ENCODE peak calls at places on chromosomes 1 and 21, in seven cellular contexts. M is tibial nerve, F is Panc1, C is PC-3, O is colonic mucosa, Y is GM23248, P is adipocyte. U is an unnamed sample. For H3K4me1 and H3K27me3, the result is how much of the 10 kb centered on the place peaks cover.

GRCh38 chr1:208203127-208203847 is 40.9 kb downstream of the PLXNA2 start:
- DNase-seq in M (peak), F (no peak), C (peak), O (peak), Y (peak), P (peak), U (peak)

GRCh38 chr1:77762072-77762476 is 2.4 kb upstream of the USP33 start:
- DNase-seq in M (no peak), F (no peak), C (peak), O (no peak), Y (peak), P (peak), U (peak)

GRCh38 chr1:19764848-19765247 is 34.9 kb downstream of the TMCO4 start:
- DNase-seq in M (no peak), F (no peak), C (no peak), O (no peak), Y (peak), P (no peak), U (peak)

GRCh38 chr21:43325968-43326367 is 101.0 kb downstream of the SIK1 start:
- DNase-seq in M (no peak), F (no peak), C (no peak), O (no peak), Y (no peak), P (no peak), U (no peak)

GRCh38 chr1:160954158-160955104 is at the start of gene ITLN2:
- DNase-seq in M (no peak), F (peak), C (peak), O (peak), Y (peak), P (no peak), U (peak)

GRCh38 chr1:87084247-87084836 is 169.9 kb downstream of the HS2ST1 start:
- DNase-seq in M (no peak), F (no peak), C (peak), O (no peak), Y (peak), P (peak), U (peak)

GRCh38 chr1:245863566-245864184 is 643.4 kb downstream of the SMYD3 start:
- DNase-seq in M (no peak), F (no peak), C (no peak), O (no peak), Y (no peak), P (no peak), U (no peak)

GRCh38 chr1:16067127-16067768 is 6.2 kb downstream of the FAM131C start:
- DNase-seq in M (no peak), F (no peak), C (no peak), O (peak), Y (no peak), P (no peak), U (peak)

GRCh38 chr1:17856496-17857108 is 101.5 kb downstream of the ACTL8 start:
- DNase-seq in M (no peak), F (no peak), C (no peak), O (no peak), Y (no peak), P (no peak), U (no peak)

GRCh38 chr1:77956464-77956863 is 22.4 kb downstream of the FUBP1 start:
- DNase-seq in M (no peak), F (no peak), C (no peak), O (no peak), Y (no peak), P (no peak), U (no peak)

GRCh38 chr1:213070399-213070798 is 19.4 kb downstream of the RPS6KC1 start:
- DNase-seq in M (no peak), F (no peak), C (peak), O (no peak), Y (peak), P (peak), U (peak)

GRCh38 chr1:17509320-17509719 is 30.2 kb upstream of the ARHGEF10L start:
- DNase-seq in M (no peak), F (no peak), C (no peak), O (no peak), Y (no peak), P (no peak), U (no peak)

GRCh38 chr1:98276514-98276913 is 355.7 kb upstream of the DPYD start:
- DNase-seq in M (no peak), F (no peak), C (peak), O (no peak), Y (no peak), P (no peak), U (no peak)

GRCh38 chr1:41328011-41328615 is 33.1 kb upstream of the FOXO6 start:
- DNase-seq in M (no peak), F (no peak), C (no peak), O (no peak), Y (no peak), P (no peak), U (no peak)

GRCh38 chr21:39313042-39313456 is 383 bp downstream of the BRWD1 start:
- DNase-seq in M (peak), F (no peak), C (no peak), O (peak), Y (no peak), P (no peak), U (no peak)

GRCh38 chr1:8727809-8728213 is 89.6 kb downstream of the RERE start:
- DNase-seq in M (no peak), F (no peak), C (no peak), O (no peak), Y (peak), P (no peak), U (no peak)

GRCh38 chr1:31625561-31626272 is 8.2 kb downstream of the HCRTR1 start:
- DNase-seq in M (no peak), F (no peak), C (no peak), O (no peak), Y (peak), P (peak), U (no peak)

GRCh38 chr1:214678386-214678785 is 75.4 kb downstream of the CENPF start:
- DNase-seq in M (no peak), F (no peak), C (peak), O (peak), Y (no peak), P (no peak), U (peak)

GRCh38 chr1:62082456-62083363 is 111.9 kb upstream of the L1TD1 start:
- DNase-seq in M (peak), F (peak), C (peak), O (peak), Y (peak), P (peak), U (peak)

GRCh38 chr1:171841050-171841910 is at the start of gene DNM3:
- DNase-seq in M (peak), F (no peak), C (no peak), O (peak), Y (peak), P (peak), U (peak)

GRCh38 chr21:34845521-34846213 is 176.9 kb downstream of the CLIC6 start:
- DNase-seq in M (no peak), F (peak), C (peak), O (peak), Y (peak), P (peak), U (peak)

GRCh38 chr1:184757891-184758290 is 3.2 kb upstream of the EDEM3 start:
- DNase-seq in M (no peak), F (no peak), C (no peak), O (no peak), Y (no peak), P (no peak), U (no peak)

GRCh38 chr1:83064589-83065242 is 934.2 kb downstream of the TTLL7 start:
- DNase-seq in M (no peak), F (no peak), C (no peak), O (no peak), Y (no peak), P (peak), U (no peak)

GRCh38 chr1:85464497-85465098 is 361 bp downstream of the DDAH1 start:
- DNase-seq in M (peak), F (no peak), C (peak), O (peak), Y (peak), P (peak), U (peak)

GRCh38 chr1:36160388-36160948 is 4.5 kb downstream of the MAP7D1 start:
- DNase-seq in M (no peak), F (no peak), C (no peak), O (no peak), Y (no peak), P (no peak), U (no peak)

GRCh38 chr1:43979261-43979527 is 184 bp downstream of the B4GALT2 start:
- DNase-seq in M (no peak), F (no peak), C (no peak), O (no peak), Y (no peak), P (no peak), U (no peak)

GRCh38 chr1:197614916-197615692 is 160.2 kb downstream of the DENND1B start:
- DNase-seq in M (peak), F (no peak), C (peak), O (peak), Y (peak), P (peak), U (peak)

GRCh38 chr1:31573261-31573660 is 3.1 kb upstream of the TINAGL1 start:
- DNase-seq in M (no peak), F (no peak), C (no peak), O (peak), Y (no peak), P (no peak), U (no peak)

GRCh38 chr1:181061891-181062777 is 26.4 kb upstream of the IER5 start:
- DNase-seq in M (peak), F (no peak), C (no peak), O (no peak), Y (peak), P (no peak), U (no peak)

GRCh38 chr1:90959352-90960206 is 62.3 kb downstream of the ZNF644 start:
- DNase-seq in M (no peak), F (peak), C (peak), O (no peak), Y (peak), P (peak), U (no peak)

GRCh38 chr1:36447450-36447849 is 2.8 kb downstream of the OSCP1 start:
- DNase-seq in M (no peak), F (no peak), C (no peak), O (no peak), Y (no peak), P (no peak), U (no peak)

GRCh38 chr1:193960040-193960439 is 773.6 kb upstream of the B3GALT2 start:
- DNase-seq in M (no peak), F (no peak), C (no peak), O (no peak), Y (no peak), P (no peak), U (no peak)

GRCh38 chr1:2229921-2230700 is 2.0 kb downstream of the SKI start:
- DNase-seq in M (no peak), F (no peak), C (peak), O (peak), Y (peak), P (peak), U (peak)

GRCh38 chr1:49052102-49052501 is 275.4 kb upstream of the BEND5 start:
- DNase-seq in M (no peak), F (no peak), C (no peak), O (no peak), Y (no peak), P (no peak), U (no peak)

GRCh38 chr1:238647877-238648276 is 738.5 kb upstream of the CHRM3 start:
- DNase-seq in M (no peak), F (no peak), C (peak), O (no peak), Y (peak), P (peak), U (no peak)

GRCh38 chr1:199081739-199082138 is 442.9 kb downstream of the PTPRC start:
- DNase-seq in M (no peak), F (no peak), C (no peak), O (no peak), Y (no peak), P (no peak), U (no peak)

GRCh38 chr1:39995973-39996393 is 41.0 kb downstream of the MFSD2A start:
- DNase-seq in M (no peak), F (no peak), C (no peak), O (no peak), Y (no peak), P (no peak), U (peak)

GRCh38 chr1:73033637-73034036 is 751.3 kb upstream of the NEGR1 start:
- DNase-seq in M (no peak), F (no peak), C (no peak), O (no peak), Y (no peak), P (no peak), U (no peak)

GRCh38 chr21:39096754-39097153 is 86.5 kb downstream of the PSMG1 start:
- DNase-seq in M (no peak), F (no peak), C (no peak), O (no peak), Y (no peak), P (no peak), U (no peak)

GRCh38 chr1:99663501-99663900 is 17.6 kb downstream of the PALMD start:
- DNase-seq in M (no peak), F (no peak), C (no peak), O (no peak), Y (no peak), P (no peak), U (no peak)

GRCh38 chr1:99665212-99665611 is 19.3 kb downstream of the PALMD start:
- DNase-seq in M (no peak), F (no peak), C (no peak), O (no peak), Y (no peak), P (no peak), U (no peak)

GRCh38 chr1:99660496-99660895 is 14.6 kb downstream of the PALMD start:
- DNase-seq in M (no peak), F (no peak), C (no peak), O (no peak), Y (no peak), P (peak), U (no peak)

GRCh38 chr1:99661780-99662179 is 15.9 kb downstream of the PALMD start:
- DNase-seq in M (no peak), F (no peak), C (no peak), O (no peak), Y (peak), P (peak), U (no peak)

DNA sequence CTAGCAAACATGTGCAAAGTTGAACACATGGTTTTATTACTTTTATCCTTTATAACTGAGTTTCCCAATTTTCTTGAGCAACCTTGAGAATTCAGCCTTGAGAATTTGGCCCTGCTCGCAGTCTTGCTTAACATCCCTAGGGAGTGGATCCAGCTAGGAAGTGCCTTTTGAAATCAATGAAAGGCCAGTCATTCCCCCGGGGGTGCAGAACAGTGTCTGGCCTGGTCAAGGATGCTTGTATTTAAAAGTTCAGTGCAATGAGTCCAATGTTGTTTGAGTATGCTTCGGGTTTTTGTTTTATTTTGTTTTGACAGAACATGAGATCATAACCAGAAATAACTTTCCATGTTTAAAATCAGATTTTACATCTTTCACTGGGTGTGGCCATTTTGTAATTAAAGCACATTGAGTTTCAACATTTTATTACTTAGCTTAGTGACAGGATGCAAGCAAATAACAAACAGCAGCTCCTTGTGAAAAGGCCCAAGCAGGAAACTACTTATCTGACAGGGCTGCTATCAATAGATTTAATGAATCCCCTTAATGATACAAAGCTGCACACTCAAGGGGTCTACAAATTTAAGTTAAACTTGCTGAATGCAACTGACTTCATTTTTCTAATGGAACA is 16.8 kb downstream of the PALMD start:
- DNase-seq in M (peak), F (no peak), C (peak), O (peak), Y (peak), P (peak), U (peak)
- H3K4me1 ChIP-seq in M (under half), F (under half), C (under half), O (under half), Y (under half), P (half or more), U (under half)

GRCh38 chr1:58799650-58800049 is 15.8 kb upstream of the JUN start:
- DNase-seq in M (no peak), F (no peak), C (no peak), O (no peak), Y (no peak), P (no peak), U (no peak)
- H3K27me3 ChIP-seq in M (under half), F (under half), C (under half), O (under half), Y (under half), P (under half), U (under half)

GRCh38 chr21:45430521-45431501 is 25.8 kb downstream of the COL18A1 start:
- DNase-seq in M (no peak), F (no peak), C (no peak), O (no peak), Y (no peak), P (peak), U (no peak)

GRCh38 chr21:45427331-45428271 is 22.6 kb downstream of the COL18A1 start:
- DNase-seq in M (no peak), F (peak), C (peak), O (no peak), Y (peak), P (peak), U (no peak)

GRCh38 chr21:45429221-45430164 is 24.5 kb downstream of the COL18A1 start:
- DNase-seq in M (no peak), F (no peak), C (no peak), O (no peak), Y (no peak), P (no peak), U (no peak)

GRCh38 chr21:45424854-45425795 is 20.2 kb downstream of the COL18A1 start:
- DNase-seq in M (no peak), F (no peak), C (no peak), O (no peak), Y (no peak), P (no peak), U (no peak)

DNA sequence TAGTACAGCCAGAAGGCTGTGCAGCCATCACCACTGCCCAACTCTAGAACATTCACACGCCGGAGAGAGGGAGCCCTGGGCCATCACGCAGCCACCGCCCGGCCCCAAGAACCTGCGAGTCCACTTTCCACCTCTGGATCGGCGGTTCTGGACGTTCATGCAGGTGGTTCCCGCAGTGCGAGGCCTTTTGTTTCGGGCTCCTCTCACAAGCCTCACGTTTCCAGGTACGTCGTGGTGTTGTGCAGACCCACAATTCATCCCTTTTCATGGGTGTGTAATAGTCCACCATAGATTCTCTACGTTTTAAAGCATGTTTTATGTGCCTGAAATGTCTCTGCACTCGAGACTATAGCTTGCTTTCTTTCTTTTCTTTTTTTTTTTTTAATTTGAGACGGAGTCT is 23.6 kb downstream of the COL18A1 start:
- DNase-seq in M (no peak), F (no peak), C (no peak), O (no peak), Y (no peak), P (no peak), U (no peak)
- H3K4me1 ChIP-seq in M (under half), F (half or more), C (under half), O (under half), Y (under half), P (under half), U (under half)

DNA sequence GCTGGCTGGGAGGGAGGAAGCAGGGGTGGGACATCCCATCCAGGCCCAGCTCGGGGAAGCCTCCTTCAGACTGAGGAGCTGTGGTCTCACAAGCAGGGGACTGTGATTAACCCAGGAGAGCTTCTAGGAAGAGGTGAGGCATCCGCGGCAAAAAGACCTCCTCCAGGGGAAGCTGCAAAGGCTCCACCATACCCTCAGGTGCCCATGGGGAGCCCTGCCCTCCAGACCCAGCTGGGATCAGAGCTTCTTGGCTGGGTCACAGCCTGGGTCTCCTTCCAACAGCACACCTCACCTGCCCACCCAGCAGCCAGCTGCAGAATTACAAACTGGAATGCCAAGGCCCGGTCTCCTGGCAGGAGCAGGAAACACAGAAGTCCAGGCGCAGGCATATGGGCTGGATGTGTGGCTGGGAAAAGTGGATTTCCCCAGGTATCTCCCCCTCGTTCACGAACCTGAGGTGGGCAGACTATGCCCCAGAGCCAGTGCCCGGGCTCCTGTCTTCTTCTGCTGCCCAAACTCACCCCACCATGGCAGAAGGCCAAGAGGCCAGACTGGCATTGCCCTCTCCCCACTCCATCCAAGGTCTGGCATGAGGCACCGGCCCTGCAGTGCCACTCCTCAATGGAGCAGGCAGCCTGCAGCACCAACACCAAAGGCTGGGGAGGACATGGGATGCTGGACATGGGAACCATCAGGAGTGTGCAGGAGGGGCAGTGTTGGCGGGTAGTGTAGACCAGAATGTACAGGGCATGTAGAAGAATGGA is 15.4 kb upstream of the ARF1 start:
- DNase-seq in M (no peak), F (no peak), C (no peak), O (no peak), Y (no peak), P (no peak), U (no peak)
- H3K27me3 ChIP-seq in M (half or more), F (under half), C (under half), O (under half), Y (under half), P (half or more), U (under half)

GRCh38 chr1:26119892-26120608 is 8.4 kb downstream of the PDIK1L start:
- DNase-seq in M (no peak), F (no peak), C (no peak), O (no peak), Y (no peak), P (no peak), U (no peak)
- H3K4me1 ChIP-seq in M (under half), F (under half), C (under half), O (under half), Y (under half), P (under half), U (under half)

GRCh38 chr1:38815903-38816627 is 43.5 kb downstream of the RRAGC start:
- DNase-seq in M (no peak), F (no peak), C (no peak), O (no peak), Y (peak), P (no peak), U (no peak)

GRCh38 chr1:38817267-38817957 is 42.2 kb downstream of the RRAGC start:
- DNase-seq in M (no peak), F (no peak), C (no peak), O (no peak), Y (no peak), P (no peak), U (no peak)

GRCh38 chr1:38812981-38813380 is 46.6 kb downstream of the RRAGC start:
- DNase-seq in M (no peak), F (no peak), C (no peak), O (no peak), Y (no peak), P (no peak), U (no peak)

GRCh38 chr1:38814984-38815464 is 44.5 kb downstream of the RRAGC start:
- DNase-seq in M (no peak), F (no peak), C (no peak), O (no peak), Y (no peak), P (no peak), U (no peak)

GRCh38 chr1:38814444-38814983 is 45.1 kb downstream of the RRAGC start:
- DNase-seq in M (no peak), F (no peak), C (no peak), O (no peak), Y (no peak), P (no peak), U (no peak)
- H3K27me3 ChIP-seq in M (half or more), F (under half), C (half or more), O (under half), Y (half or more), P (half or more), U (under half)